ENCODE peak calls at places on chromosomes 12 and 14, in seven cellular contexts. One of them, this sample, is unnamed.

GRCh38 chr12:20194171-20194570 is 174.2 kb upstream of the PDE3A start:
- DNase-seq in suprapubic skin: no peak
- DNase-seq in endothelial cell of umbilical vein: peak; percentile 30
- DNase-seq in IMR-90: peak; percentile 17
- DNase-seq in esophagus squamous epithelium: no peak
- DNase-seq in uterus: no peak
- DNase-seq in heart left ventricle: no peak
- DNase-seq in this sample: no peak

GRCh38 chr14:30928462-30928861 is 54.1 kb downstream of the COCH start:
- DNase-seq in endothelial cell of umbilical vein: no peak
- DNase-seq in IMR-90: no peak
- DNase-seq in heart left ventricle: no peak
- DNase-seq in suprapubic skin: no peak
- DNase-seq in uterus: no peak
- DNase-seq in esophagus squamous epithelium: no peak
- DNase-seq in this sample: no peak

GRCh38 chr14:94110552-94111181 is at the start of gene IFI27:
- DNase-seq in heart left ventricle: peak; percentile 81
- DNase-seq in uterus: peak; percentile 72
- DNase-seq in suprapubic skin: peak; percentile 75
- DNase-seq in IMR-90: peak; percentile 41
- DNase-seq in endothelial cell of umbilical vein: peak; percentile 62
- DNase-seq in esophagus squamous epithelium: no peak
- DNase-seq in this sample: no peak

GRCh38 chr12:18320036-18320617 is 58.8 kb downstream of the PIK3C2G start:
- DNase-seq in heart left ventricle: no peak
- DNase-seq in uterus: no peak
- DNase-seq in IMR-90: peak; percentile 69
- DNase-seq in suprapubic skin: no peak
- DNase-seq in esophagus squamous epithelium: no peak
- DNase-seq in endothelial cell of umbilical vein: peak; percentile 48
- DNase-seq in this sample: no peak

GRCh38 chr14:103418508-103418818 is 33.2 kb downstream of the MARK3 start:
- DNase-seq in esophagus squamous epithelium: no peak
- DNase-seq in IMR-90: peak; percentile 87
- DNase-seq in endothelial cell of umbilical vein: no peak
- DNase-seq in uterus: no peak
- DNase-seq in heart left ventricle: no peak
- DNase-seq in suprapubic skin: no peak
- DNase-seq in this sample: no peak

GRCh38 chr14:64727551-64728071 is 23.4 kb downstream of the PLEKHG3 start:
- DNase-seq in uterus: no peak
- DNase-seq in esophagus squamous epithelium: no peak
- DNase-seq in suprapubic skin: no peak
- DNase-seq in IMR-90: no peak
- DNase-seq in heart left ventricle: no peak
- DNase-seq in endothelial cell of umbilical vein: no peak
- DNase-seq in this sample: no peak

GRCh38 chr14:97277711-97278110 is 480.5 kb downstream of the VRK1 start:
- DNase-seq in heart left ventricle: no peak
- DNase-seq in esophagus squamous epithelium: no peak
- DNase-seq in IMR-90: no peak
- DNase-seq in uterus: no peak
- DNase-seq in endothelial cell of umbilical vein: no peak
- DNase-seq in suprapubic skin: no peak
- DNase-seq in this sample: no peak

GRCh38 chr12:122884860-122885259 is 11.1 kb downstream of the VPS37B start:
- DNase-seq in heart left ventricle: no peak
- DNase-seq in suprapubic skin: no peak
- DNase-seq in uterus: no peak
- DNase-seq in IMR-90: peak; percentile 17
- DNase-seq in endothelial cell of umbilical vein: no peak
- DNase-seq in esophagus squamous epithelium: no peak
- DNase-seq in this sample: no peak

GRCh38 chr14:23056257-23056955 is 914 bp downstream of the CDH24 start:
- DNase-seq in endothelial cell of umbilical vein: peak; percentile 76
- DNase-seq in suprapubic skin: no peak
- DNase-seq in uterus: peak; percentile 57
- DNase-seq in esophagus squamous epithelium: no peak
- DNase-seq in heart left ventricle: peak; percentile 61
- DNase-seq in IMR-90: peak; percentile 65
- DNase-seq in this sample: peak; percentile 57

GRCh38 chr14:58826845-58827686 is 189.3 kb downstream of the DACT1 start:
- DNase-seq in heart left ventricle: no peak
- DNase-seq in endothelial cell of umbilical vein: no peak
- DNase-seq in uterus: no peak
- DNase-seq in suprapubic skin: no peak
- DNase-seq in esophagus squamous epithelium: no peak
- DNase-seq in IMR-90: no peak
- DNase-seq in this sample: no peak

GRCh38 chr12:14384783-14385638 is 19.5 kb downstream of the ATF7IP start:
- DNase-seq in heart left ventricle: peak; percentile 56
- DNase-seq in uterus: peak; percentile 57
- DNase-seq in suprapubic skin: no peak
- DNase-seq in esophagus squamous epithelium: no peak
- DNase-seq in IMR-90: peak; percentile 95
- DNase-seq in endothelial cell of umbilical vein: peak; percentile 94
- DNase-seq in this sample: peak; percentile 56

GRCh38 chr12:55142896-55143870 is 17.0 kb downstream of the OR9K2 start:
- DNase-seq in endothelial cell of umbilical vein: peak; percentile 47
- DNase-seq in esophagus squamous epithelium: no peak
- DNase-seq in suprapubic skin: no peak
- DNase-seq in IMR-90: peak; percentile 38
- DNase-seq in uterus: no peak
- DNase-seq in heart left ventricle: no peak
- DNase-seq in this sample: peak; percentile 11

GRCh38 chr14:53951661-53952265 is 4.9 kb downstream of the BMP4 start:
- DNase-seq in suprapubic skin: no peak
- DNase-seq in esophagus squamous epithelium: no peak
- DNase-seq in uterus: no peak
- DNase-seq in heart left ventricle: no peak
- DNase-seq in IMR-90: no peak
- DNase-seq in endothelial cell of umbilical vein: peak; percentile 36
- DNase-seq in this sample: peak; percentile 22

GRCh38 chr12:117897379-117898161 is 71.2 kb downstream of the KSR2 start:
- DNase-seq in endothelial cell of umbilical vein: no peak
- DNase-seq in IMR-90: no peak
- DNase-seq in suprapubic skin: no peak
- DNase-seq in esophagus squamous epithelium: no peak
- DNase-seq in heart left ventricle: no peak
- DNase-seq in uterus: no peak
- DNase-seq in this sample: peak; percentile 41

GRCh38 chr12:52356762-52357580 is 10.3 kb downstream of the KRT85 start:
- DNase-seq in esophagus squamous epithelium: no peak
- DNase-seq in uterus: no peak
- DNase-seq in suprapubic skin: peak; percentile 74
- DNase-seq in heart left ventricle: no peak
- DNase-seq in IMR-90: no peak
- DNase-seq in endothelial cell of umbilical vein: no peak
- DNase-seq in this sample: no peak

GRCh38 chr12:107983871-107984480 is 145.1 kb upstream of the WSCD2 start:
- DNase-seq in heart left ventricle: no peak
- DNase-seq in endothelial cell of umbilical vein: no peak
- DNase-seq in suprapubic skin: no peak
- DNase-seq in esophagus squamous epithelium: no peak
- DNase-seq in IMR-90: no peak
- DNase-seq in uterus: no peak
- DNase-seq in this sample: no peak

GRCh38 chr14:72818998-72819397 is 74.9 kb downstream of the DPF3 start:
- DNase-seq in suprapubic skin: no peak
- DNase-seq in uterus: no peak
- DNase-seq in endothelial cell of umbilical vein: no peak
- DNase-seq in IMR-90: no peak
- DNase-seq in esophagus squamous epithelium: no peak
- DNase-seq in heart left ventricle: no peak
- DNase-seq in this sample: no peak

GRCh38 chr12:70080577-70080976 is 162.7 kb upstream of the CNOT2 start:
- DNase-seq in heart left ventricle: no peak
- DNase-seq in IMR-90: no peak
- DNase-seq in esophagus squamous epithelium: no peak
- DNase-seq in endothelial cell of umbilical vein: no peak
- DNase-seq in uterus: no peak
- DNase-seq in suprapubic skin: no peak
- DNase-seq in this sample: no peak

GRCh38 chr12:82841379-82841778 is 154.7 kb downstream of the TMTC2 start:
- DNase-seq in suprapubic skin: no peak
- DNase-seq in uterus: no peak
- DNase-seq in IMR-90: no peak
- DNase-seq in esophagus squamous epithelium: no peak
- DNase-seq in endothelial cell of umbilical vein: no peak
- DNase-seq in heart left ventricle: no peak
- DNase-seq in this sample: no peak

GRCh38 chr14:35197015-35197414 is 74.7 kb downstream of the PRORP start:
- DNase-seq in uterus: no peak
- DNase-seq in heart left ventricle: no peak
- DNase-seq in endothelial cell of umbilical vein: peak; percentile 31
- DNase-seq in IMR-90: peak; percentile 77
- DNase-seq in suprapubic skin: no peak
- DNase-seq in esophagus squamous epithelium: no peak
- DNase-seq in this sample: no peak

GRCh38 chr12:93163260-93164036 is 214.3 kb upstream of the NUDT4 start:
- DNase-seq in esophagus squamous epithelium: no peak
- DNase-seq in uterus: no peak
- DNase-seq in endothelial cell of umbilical vein: no peak
- DNase-seq in IMR-90: peak; percentile 91
- DNase-seq in suprapubic skin: no peak
- DNase-seq in heart left ventricle: no peak
- DNase-seq in this sample: no peak

GRCh38 chr14:77709412-77709811 is 1.5 kb downstream of the SLIRP start:
- DNase-seq in endothelial cell of umbilical vein: no peak
- DNase-seq in esophagus squamous epithelium: no peak
- DNase-seq in uterus: no peak
- DNase-seq in IMR-90: no peak
- DNase-seq in heart left ventricle: no peak
- DNase-seq in suprapubic skin: no peak
- DNase-seq in this sample: no peak

GRCh38 chr14:77707724-77708408 is at the start of the genes ALKBH1 and SLIRP:
- DNase-seq in endothelial cell of umbilical vein: peak; percentile 85
- DNase-seq in IMR-90: peak; percentile 72
- DNase-seq in suprapubic skin: peak; percentile 90
- DNase-seq in esophagus squamous epithelium: peak; percentile 25
- DNase-seq in heart left ventricle: peak; percentile 91
- DNase-seq in uterus: peak; percentile 84
- DNase-seq in this sample: peak; percentile 89

GRCh38 chr14:77707355-77707723 is 484 bp downstream of the ALKBH1 start:
- DNase-seq in esophagus squamous epithelium: no peak
- DNase-seq in IMR-90: peak; percentile 63
- DNase-seq in heart left ventricle: no peak
- DNase-seq in endothelial cell of umbilical vein: peak; percentile 49
- DNase-seq in uterus: no peak
- DNase-seq in suprapubic skin: no peak
- DNase-seq in this sample: peak; percentile 20

GRCh38 chr14:77710364-77710763 is 2.5 kb downstream of the SLIRP start:
- DNase-seq in heart left ventricle: no peak
- DNase-seq in IMR-90: no peak
- DNase-seq in esophagus squamous epithelium: no peak
- DNase-seq in suprapubic skin: no peak
- DNase-seq in endothelial cell of umbilical vein: no peak
- DNase-seq in uterus: no peak
- DNase-seq in this sample: no peak

GRCh38 chr14:77708749-77709148 is 846 bp downstream of the SLIRP start:
- DNase-seq in esophagus squamous epithelium: no peak
- DNase-seq in heart left ventricle: no peak
- DNase-seq in suprapubic skin: no peak
- DNase-seq in IMR-90: no peak
- DNase-seq in uterus: no peak
- DNase-seq in endothelial cell of umbilical vein: no peak
- DNase-seq in this sample: no peak
- H3K4me1 ChIP-seq in esophagus squamous epithelium: peaks cover 25% of the 10 kb centered on the region
- H3K4me1 ChIP-seq in heart left ventricle: peaks cover 17% of the 10 kb centered on the region
- H3K4me1 ChIP-seq in suprapubic skin: peaks cover 31% of the 10 kb centered on the region
- H3K4me1 ChIP-seq in IMR-90: no peaks in the 10 kb centered on the region
- H3K4me1 ChIP-seq in uterus: no peaks in the 10 kb centered on the region
- H3K4me1 ChIP-seq in endothelial cell of umbilical vein: peaks cover 21% of the 10 kb centered on the region
- H3K4me1 ChIP-seq in this sample: peaks cover 27% of the 10 kb centered on the region

GRCh38 chr12:26298785-26299621 is 103.6 kb downstream of the SSPN start:
- DNase-seq in endothelial cell of umbilical vein: peak; percentile 80
- DNase-seq in suprapubic skin: no peak
- DNase-seq in uterus: peak; percentile 47
- DNase-seq in IMR-90: peak; percentile 83
- DNase-seq in esophagus squamous epithelium: no peak
- DNase-seq in heart left ventricle: no peak
- DNase-seq in this sample: no peak
- TF ChIP-seq POLR2A in endothelial cell of umbilical vein: no peak
- TF ChIP-seq POLR2A in suprapubic skin: no peak
- TF ChIP-seq POLR2A in uterus: no peak
- TF ChIP-seq POLR2A in IMR-90: no peak
- TF ChIP-seq POLR2A in esophagus squamous epithelium: no peak
- TF ChIP-seq POLR2A in heart left ventricle: no peak
- TF ChIP-seq POLR2A in this sample: no peak

DNA sequence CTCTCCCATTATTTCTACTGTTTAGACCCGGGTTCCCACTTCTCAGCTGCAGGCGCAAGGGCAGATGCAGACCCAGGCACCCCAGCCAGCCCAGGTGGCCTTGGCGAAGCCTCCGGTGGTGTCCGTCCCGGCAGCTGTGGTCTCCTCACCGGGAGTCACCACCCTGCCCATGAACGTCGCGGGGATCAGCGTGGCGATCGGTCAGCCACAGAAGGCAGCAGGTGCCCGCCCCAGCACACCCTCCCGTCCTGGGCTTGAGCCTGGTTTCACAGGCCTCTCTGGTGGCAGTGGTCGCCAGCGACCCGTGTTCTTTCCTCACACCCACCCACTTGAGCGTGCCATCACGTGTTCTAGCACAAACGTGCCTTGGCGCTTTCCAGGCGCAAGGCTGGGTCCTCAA is 77.4 kb downstream of the DDX51 start:
- DNase-seq in endothelial cell of umbilical vein: no peak
- DNase-seq in heart left ventricle: no peak
- DNase-seq in IMR-90: no peak
- DNase-seq in suprapubic skin: no peak
- DNase-seq in uterus: no peak
- DNase-seq in esophagus squamous epithelium: no peak
- DNase-seq in this sample: no peak
- H3K4me1 ChIP-seq in endothelial cell of umbilical vein: no peaks in the 10 kb centered on the region
- H3K4me1 ChIP-seq in heart left ventricle: no peaks in the 10 kb centered on the region
- H3K4me1 ChIP-seq in IMR-90: peaks cover 2% of the 10 kb centered on the region
- H3K4me1 ChIP-seq in suprapubic skin: no peaks in the 10 kb centered on the region
- H3K4me1 ChIP-seq in uterus: no peaks in the 10 kb centered on the region
- H3K4me1 ChIP-seq in esophagus squamous epithelium: no peaks in the 10 kb centered on the region
- H3K4me1 ChIP-seq in this sample: no peaks in the 10 kb centered on the region

DNA sequence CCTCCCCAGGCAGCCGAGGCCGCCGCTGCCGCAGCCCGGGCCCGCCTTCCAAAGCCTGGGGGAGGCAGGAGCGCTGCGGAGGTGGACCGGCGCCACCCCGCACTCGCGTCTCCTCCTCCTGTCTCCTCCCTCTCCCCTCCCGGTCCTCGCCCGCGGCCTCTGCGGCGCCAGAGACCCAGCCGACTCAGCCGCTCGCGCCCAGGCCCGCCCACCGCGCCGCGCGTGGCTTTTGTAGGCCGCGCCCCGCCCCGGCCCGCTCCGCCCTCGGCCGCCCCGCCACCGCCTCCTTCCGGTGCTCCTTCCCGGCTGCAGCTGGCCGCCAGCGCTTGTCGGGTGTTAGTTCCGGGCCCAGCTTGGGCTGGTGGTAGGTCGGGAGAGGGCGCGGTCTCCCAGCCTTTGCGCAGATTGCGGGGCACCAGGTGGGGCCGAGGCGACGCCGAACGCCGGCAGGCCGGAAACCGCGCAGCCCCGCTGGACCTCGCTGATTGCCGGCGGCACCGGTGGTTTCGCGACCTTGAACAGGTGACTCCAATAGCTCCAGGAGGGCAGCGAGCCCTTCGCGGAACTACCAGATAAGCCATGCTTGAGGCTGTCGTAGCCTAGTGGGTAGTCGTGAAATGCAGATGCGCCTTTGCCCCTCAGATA is at the start of gene CAPRIN2:
- DNase-seq in uterus: peak; percentile 93
- DNase-seq in esophagus squamous epithelium: peak; percentile 85
- DNase-seq in heart left ventricle: peak; percentile 97
- DNase-seq in IMR-90: peak; percentile 93
- DNase-seq in endothelial cell of umbilical vein: peak; percentile 95
- DNase-seq in suprapubic skin: peak; percentile 95
- DNase-seq in this sample: peak; percentile 96
- TF ChIP-seq POLR2A in uterus: peak; percentile 22
- TF ChIP-seq POLR2A in esophagus squamous epithelium: no peak
- TF ChIP-seq POLR2A in heart left ventricle: peak; percentile 79
- TF ChIP-seq POLR2A in IMR-90: peak; percentile 67
- TF ChIP-seq POLR2A in endothelial cell of umbilical vein: peak; percentile 67
- TF ChIP-seq POLR2A in suprapubic skin: peak; percentile 27
- TF ChIP-seq POLR2A in this sample: no peak

This sample was measured in thyroid gland.